ENCODE peak calls at places on chromosomes 2 and 18, in ten cellular contexts. H is gastrocnemius medialis; C is CD8-positive, alpha-beta T cell; Q is upper lobe of left lung; J is sigmoid colon; M is fibroblast of mammary gland; U is transverse colon; Y is HL-60; P is AG10803; O is right lobe of liver. T is an unnamed sample.

GRCh38 chr2:59206361-59206760 is 965.2 kb upstream of the FANCL start:
- DNase-seq in M (no peak), Q (no peak), Y (no peak), J (no peak), O (no peak), P (no peak), C (no peak), U (no peak), H (no peak), T (no peak)

GRCh38 chr18:11411021-11411420 is 198.4 kb upstream of the SLC35G4 start:
- DNase-seq in Q (no peak), O (no peak), H (no peak), U (no peak), J (no peak), P (peak), Y (no peak), C (no peak), M (peak), T (no peak)

GRCh38 chr2:85468704-85469349 is 50.3 kb downstream of the SH2D6 start:
- DNase-seq in P (peak), J (peak), H (no peak), M (peak), Q (no peak), O (peak), U (peak), C (no peak), Y (no peak), T (no peak)

GRCh38 chr2:15092691-15093090 is 460.2 kb downstream of the LRATD1 start:
- DNase-seq in P (peak), J (no peak), O (no peak), U (no peak), H (no peak), Y (no peak), M (peak), Q (no peak), C (no peak), T (no peak)

GRCh38 chr2:171745806-171746205 is 58.5 kb downstream of the DYNC1I2 start:
- DNase-seq in U (no peak), H (no peak), O (no peak), J (no peak), C (no peak), Y (no peak), Q (no peak), P (no peak), M (no peak), T (no peak)

GRCh38 chr2:15782009-15782751 is 158.2 kb upstream of the MYCN start:
- DNase-seq in Q (no peak), U (no peak), M (peak), J (no peak), Y (no peak), C (no peak), O (peak), P (peak), H (no peak), T (no peak)

GRCh38 chr2:27890146-27891062 is at the start of the genes BABAM2 and RBKS:
- DNase-seq in M (peak), C (peak), Q (peak), O (peak), Y (peak), P (peak), J (peak), H (peak), U (peak), T (peak)

GRCh38 chr2:178280261-178280852 is 86.0 kb downstream of the OSBPL6 start:
- DNase-seq in Y (peak), C (no peak), H (no peak), U (no peak), P (peak), M (peak), O (no peak), Q (no peak), J (no peak), T (no peak)

GRCh38 chr2:191165190-191165643 is 14.4 kb upstream of the STAT4 start:
- DNase-seq in U (no peak), M (peak), Y (no peak), Q (no peak), O (no peak), J (no peak), C (no peak), P (peak), H (no peak), T (no peak)

GRCh38 chr2:199382091-199382490 is 75.6 kb downstream of the SATB2 start:
- DNase-seq in Q (no peak), Y (no peak), U (no peak), O (no peak), M (no peak), H (no peak), J (no peak), C (no peak), P (no peak), T (no peak)

GRCh38 chr2:239117831-239118230 is 269.9 kb downstream of the TWIST2 start:
- DNase-seq in Y (no peak), U (no peak), M (no peak), C (no peak), O (no peak), P (no peak), J (no peak), Q (no peak), H (no peak), T (no peak)

GRCh38 chr2:37376421-37377186 is 32.2 kb downstream of the QPCT start:
- DNase-seq in C (peak), P (peak), Q (no peak), Y (no peak), H (peak), J (peak), U (peak), O (no peak), M (peak), T (no peak)

GRCh38 chr18:73739098-73739497 is 408.5 kb downstream of the FBXO15 start:
- DNase-seq in U (no peak), M (no peak), Q (no peak), O (no peak), Y (no peak), J (no peak), H (no peak), P (no peak), C (no peak), T (no peak)

GRCh38 chr2:4214444-4215295 is 511.3 kb downstream of the DCDC2C start:
- DNase-seq in O (no peak), J (no peak), Q (no peak), U (no peak), Y (no peak), H (no peak), M (no peak), C (no peak), P (no peak), T (no peak)

GRCh38 chr18:65567372-65567771 is 183.4 kb upstream of the CDH7 start:
- DNase-seq in H (no peak), P (no peak), C (no peak), J (no peak), Y (no peak), Q (no peak), U (no peak), M (no peak), O (no peak), T (no peak)

DNA sequence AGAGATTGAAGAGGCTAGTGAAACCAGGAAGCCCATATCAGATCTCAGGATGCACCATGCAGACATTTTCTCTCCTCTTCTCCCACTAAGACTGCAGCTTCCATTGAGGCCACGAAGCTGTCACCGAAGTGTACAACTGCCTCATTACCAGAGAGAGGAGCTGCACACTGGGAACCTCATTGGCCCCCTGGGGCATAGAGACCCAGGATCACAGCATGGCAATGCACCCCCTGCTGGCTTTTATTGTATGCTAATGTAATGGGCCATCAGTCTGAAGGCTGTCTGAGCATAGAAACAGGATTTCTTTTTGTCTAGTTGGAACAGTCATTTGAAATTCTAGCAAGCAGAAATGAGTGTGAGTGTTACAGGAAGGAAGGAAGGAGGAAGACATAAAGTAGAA is 861.6 kb upstream of the CELF4 start:
- DNase-seq in Y (no peak), P (no peak), C (no peak), H (no peak), O (no peak), M (no peak), Q (no peak), J (no peak), U (no peak), T (no peak)
- TF ChIP-seq CTCF in Y (no peak), P (no peak), C (no peak), H (no peak), O (no peak), M (no peak), Q (no peak), J (no peak), U (no peak), T (no peak)

GRCh38 chr2:72579595-72580180 is 246.1 kb downstream of the EXOC6B start:
- DNase-seq in Y (no peak), C (no peak), O (no peak), U (no peak), Q (no peak), J (no peak), H (no peak), M (peak), P (peak), T (no peak)
- TF ChIP-seq CTCF in Y (no peak), C (peak), O (peak), U (peak), Q (peak), J (peak), H (peak), M (peak), P (peak), T (peak)

DNA sequence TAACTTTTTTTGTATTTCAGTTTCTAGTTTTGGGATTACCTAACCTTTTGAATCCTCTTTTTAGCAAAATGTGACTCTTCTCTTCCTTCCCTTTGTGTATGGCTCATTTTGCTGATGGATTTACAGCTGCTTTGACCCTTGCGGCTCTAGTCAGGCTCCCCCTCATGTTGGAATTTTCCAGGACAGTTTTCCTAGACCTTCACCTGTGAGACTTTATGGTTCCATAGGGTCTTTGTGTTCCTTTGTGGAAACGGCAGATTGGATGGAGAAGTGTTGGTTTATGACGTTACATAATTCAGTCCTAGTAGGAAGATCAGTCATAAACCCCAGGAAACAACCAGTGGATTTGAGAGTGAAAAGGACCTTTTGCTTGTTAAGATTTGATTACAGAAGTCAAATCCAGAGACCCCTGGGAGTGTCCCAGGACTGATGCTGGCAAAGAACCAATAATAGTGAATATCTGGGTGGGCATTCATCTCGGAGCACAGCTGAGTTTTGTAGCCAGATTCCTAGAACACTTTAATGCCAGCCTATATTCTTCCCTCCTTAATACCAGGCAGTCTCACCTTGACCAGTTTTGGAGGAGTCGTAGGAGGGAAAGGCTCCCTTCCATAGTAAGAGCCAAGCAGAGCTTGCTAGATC is 42.7 kb downstream of the SOCS6 start:
- DNase-seq in P (no peak), M (no peak), J (no peak), H (no peak), C (no peak), U (no peak), O (no peak), Q (no peak), Y (no peak), T (no peak)
- TF ChIP-seq CTCF in P (no peak), M (no peak), J (no peak), H (no peak), C (no peak), U (no peak), O (no peak), Q (no peak), Y (no peak), T (no peak)

DNA sequence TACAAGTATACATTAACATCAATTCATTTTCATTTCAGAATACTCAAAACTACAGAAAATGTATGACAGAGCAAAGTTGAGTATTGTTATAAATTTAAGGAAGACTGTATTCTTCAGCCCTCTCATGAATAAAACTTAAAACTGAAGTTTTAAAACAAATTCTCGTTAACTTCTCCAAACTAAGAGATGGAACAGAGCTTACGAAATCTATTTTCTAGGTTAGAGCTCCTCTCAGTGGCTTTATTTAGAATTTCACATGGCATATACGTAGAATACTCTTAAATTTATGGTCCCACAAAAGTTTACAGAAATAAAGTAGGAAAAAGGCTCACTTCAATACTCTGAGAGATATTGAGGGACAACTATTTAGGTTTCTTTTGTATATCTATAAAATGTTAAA is 612.1 kb downstream of the KCNJ3 start:
- DNase-seq in C (no peak), M (peak), H (no peak), U (no peak), Y (no peak), J (no peak), O (no peak), Q (no peak), P (peak), T (no peak)
- TF ChIP-seq CTCF in C (no peak), M (peak), H (no peak), U (peak), Y (no peak), J (no peak), O (peak), Q (peak), P (peak), T (peak)

GRCh38 chr2:11321847-11322246 is 22.6 kb downstream of the ROCK2 start:
- DNase-seq in C (no peak), Q (no peak), M (no peak), U (no peak), Y (no peak), H (no peak), P (no peak), O (no peak), J (no peak), T (no peak)

GRCh38 chr2:11325961-11326691 is 18.3 kb downstream of the ROCK2 start:
- DNase-seq in M (no peak), J (no peak), O (no peak), Q (no peak), Y (no peak), P (no peak), U (no peak), H (no peak), C (no peak), T (no peak)

GRCh38 chr2:11319939-11320338 is 24.5 kb downstream of the ROCK2 start:
- DNase-seq in P (no peak), C (no peak), Y (no peak), O (no peak), Q (no peak), U (no peak), H (no peak), M (peak), J (no peak), T (no peak)

GRCh38 chr2:11315074-11315705 is 29.2 kb downstream of the ROCK2 start:
- DNase-seq in C (no peak), J (no peak), P (no peak), Q (no peak), O (no peak), U (no peak), H (no peak), Y (no peak), M (no peak), T (no peak)

DNA sequence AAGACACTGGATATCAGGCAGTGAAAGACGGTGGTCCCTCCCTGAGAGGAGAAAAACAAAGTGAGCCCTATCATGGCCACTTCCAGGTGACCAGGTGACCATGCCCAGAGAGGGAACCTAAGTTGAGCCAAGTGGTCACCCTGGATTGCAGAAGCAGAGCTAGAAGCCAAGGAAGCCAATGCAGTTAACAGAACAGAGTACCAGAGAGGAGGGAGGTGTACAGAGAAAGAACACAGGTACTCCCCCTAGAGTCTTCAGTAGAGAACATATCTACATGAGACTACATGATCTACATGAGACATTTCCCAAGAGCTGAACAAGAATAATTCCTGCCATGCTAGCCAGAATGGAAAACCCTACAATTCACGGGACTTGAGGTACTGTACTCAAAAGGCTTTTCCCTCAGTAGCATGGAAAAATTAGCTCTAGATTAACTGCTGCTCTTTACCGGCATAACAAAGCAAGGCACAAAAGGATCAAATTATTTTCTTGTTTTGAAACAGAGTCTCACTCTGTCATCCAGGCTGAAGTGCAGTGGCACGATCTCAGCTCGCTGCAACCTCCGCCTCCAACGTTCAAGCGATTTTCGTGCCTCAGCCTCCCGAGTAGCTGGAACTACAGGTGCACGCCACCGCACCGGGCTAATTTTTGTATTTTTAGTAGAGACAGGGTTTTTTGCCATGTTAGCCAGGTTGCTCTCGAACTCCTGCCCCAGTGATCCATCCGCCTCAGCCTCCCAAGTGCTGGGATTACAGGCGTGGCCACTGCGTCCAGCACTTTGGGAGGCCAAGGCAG is 23.5 kb downstream of the ROCK2 start:
- DNase-seq in Y (no peak), Q (no peak), P (no peak), J (no peak), C (no peak), H (peak), M (no peak), O (no peak), U (no peak), T (no peak)
- TF ChIP-seq CTCF in Y (no peak), Q (no peak), P (no peak), J (no peak), C (no peak), H (no peak), M (no peak), O (no peak), U (no peak), T (no peak)

GRCh38 chr2:86518498-86518897 is 44.7 kb downstream of the CHMP3 start:
- DNase-seq in H (no peak), J (no peak), U (peak), Q (peak), P (peak), O (no peak), Y (no peak), C (peak), M (peak), T (no peak)

GRCh38 chr2:86519349-86519748 is 43.9 kb downstream of the CHMP3 start:
- DNase-seq in O (no peak), C (no peak), P (no peak), U (no peak), Y (no peak), H (no peak), Q (no peak), J (no peak), M (no peak), T (no peak)

GRCh38 chr2:86521922-86522321 is 41.3 kb downstream of the CHMP3 start:
- DNase-seq in P (no peak), U (no peak), Y (no peak), M (no peak), J (no peak), O (no peak), C (no peak), H (no peak), Q (no peak), T (no peak)

GRCh38 chr2:86522711-86523110 is 40.5 kb downstream of the CHMP3 start:
- DNase-seq in C (no peak), Y (no peak), H (no peak), M (no peak), U (no peak), P (no peak), J (no peak), Q (no peak), O (no peak), T (no peak)

DNA sequence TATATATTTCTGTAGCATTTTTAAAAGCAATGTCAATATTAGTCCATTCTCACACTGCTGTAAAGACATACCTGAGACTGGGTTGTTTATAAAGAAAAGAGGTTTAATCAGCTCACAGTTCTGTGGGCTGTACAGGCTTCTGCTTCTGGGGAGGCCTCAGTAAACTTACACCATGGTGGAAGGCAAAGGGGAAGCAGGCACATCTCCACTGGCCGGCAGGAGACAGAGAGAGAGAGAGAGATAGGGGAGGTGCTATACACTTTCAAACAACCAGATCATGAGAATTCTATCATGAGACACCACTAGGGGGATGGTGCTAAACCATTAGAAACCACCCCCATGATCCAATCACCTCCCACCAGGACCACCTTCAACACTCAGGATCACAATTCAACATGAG is 43.1 kb downstream of the CHMP3 start:
- DNase-seq in P (no peak), U (no peak), J (no peak), Y (peak), Q (no peak), C (no peak), M (no peak), H (no peak), O (no peak), T (no peak)
- TF ChIP-seq CTCF in P (no peak), U (no peak), J (no peak), Y (no peak), Q (no peak), C (no peak), M (no peak), H (no peak), O (no peak), T (no peak)

T was measured in mesothelial cell of epicardium.